ENCODE peak calls at places on chromosomes 13 and 19, in four cellular contexts. P is ovary, G is lower lobe of right lung, I is tibial nerve. Q is an unnamed sample. For H3K9me3 and H3K36me3, the result is how much of the 10 kb centered on the place peaks cover.

GRCh38 chr13:20624213-20624612 is 57.3 kb downstream of the IFT88 start:
- DNase-seq in P (no peak), G (no peak), I (no peak), Q (no peak)

GRCh38 chr19:44904426-44904994 is 1.1 kb upstream of the APOE start:
- DNase-seq in P (no peak), G (no peak), I (no peak), Q (no peak)

GRCh38 chr19:46639356-46640061 is 3.5 kb upstream of the GNG8 start:
- DNase-seq in P (peak), G (peak), I (no peak), Q (no peak)

GRCh38 chr19:35549174-35549788 is 3.9 kb downstream of the TMEM147 start:
- DNase-seq in P (peak), G (no peak), I (no peak), Q (no peak)

GRCh38 chr19:34282611-34283519 is 28.5 kb downstream of the GARRE1 start:
- DNase-seq in P (no peak), G (no peak), I (no peak), Q (no peak)

GRCh38 chr19:45523642-45524256 is 16.5 kb downstream of the VASP start:
- DNase-seq in P (peak), G (peak), I (no peak), Q (peak)

GRCh38 chr13:20769091-20769490 is 4.7 kb downstream of the EEF1AKMT1 start:
- DNase-seq in P (no peak), G (no peak), I (no peak), Q (no peak)

GRCh38 chr19:35994868-35995654 is at the start of gene SDHAF1:
- DNase-seq in P (peak), G (peak), I (peak), Q (no peak)

GRCh38 chr19:11560404-11560988 is 1.5 kb upstream of the ELOF1 start:
- DNase-seq in P (no peak), G (no peak), I (no peak), Q (no peak)

GRCh38 chr19:3263866-3264265 is 39.4 kb downstream of the CELF5 start:
- DNase-seq in P (no peak), G (no peak), I (no peak), Q (no peak)

GRCh38 chr13:46307554-46307953 is 79.5 kb downstream of the RUBCNL start:
- DNase-seq in P (no peak), G (no peak), I (no peak), Q (no peak)

GRCh38 chr13:106496072-106496997 is 39.1 kb downstream of the EFNB2 start:
- DNase-seq in P (no peak), G (no peak), I (no peak), Q (no peak)

GRCh38 chr13:82634946-82635345 is 1247.3 kb downstream of the SLITRK1 start:
- DNase-seq in P (no peak), G (no peak), I (no peak), Q (no peak)

GRCh38 chr13:30908416-30908980 is 2.4 kb downstream of the MEDAG start:
- DNase-seq in P (peak), G (no peak), I (no peak), Q (no peak)

GRCh38 chr13:110340812-110341444 is 33.8 kb downstream of the COL4A2 start:
- DNase-seq in P (peak), G (peak), I (peak), Q (no peak)

GRCh38 chr13:47250141-47250540 is 353.3 kb upstream of the HTR2A start:
- DNase-seq in P (no peak), G (no peak), I (no peak), Q (no peak)

GRCh38 chr19:43759515-43759914 is 4.8 kb upstream of the SMG9 start:
- DNase-seq in P (no peak), G (no peak), I (no peak), Q (no peak)

GRCh38 chr13:27830010-27830409 is 37.7 kb downstream of the GSX1 start:
- DNase-seq in P (peak), G (peak), I (no peak), Q (no peak)

GRCh38 chr13:31174018-31174417 is 12.3 kb upstream of the HSPH1 start:
- DNase-seq in P (no peak), G (no peak), I (no peak), Q (no peak)

GRCh38 chr19:19679176-19680073 is 10.8 kb downstream of the ZNF101 start:
- DNase-seq in P (no peak), G (no peak), I (no peak), Q (no peak)
- H3K9me3 ChIP-seq in P (under half), G (under half), I (under half), Q (under half)

GRCh38 chr13:51674276-51674675 is 90.0 kb downstream of the WDFY2 start:
- DNase-seq in P (no peak), G (peak), I (no peak), Q (peak)

GRCh38 chr13:51675877-51676276 is 91.6 kb downstream of the WDFY2 start:
- DNase-seq in P (no peak), G (no peak), I (no peak), Q (no peak)

GRCh38 chr13:51679616-51680015 is 95.4 kb downstream of the WDFY2 start:
- DNase-seq in P (no peak), G (no peak), I (no peak), Q (no peak)

GRCh38 chr13:51675385-51675784 is 91.1 kb downstream of the WDFY2 start:
- DNase-seq in P (no peak), G (no peak), I (no peak), Q (no peak)

DNA sequence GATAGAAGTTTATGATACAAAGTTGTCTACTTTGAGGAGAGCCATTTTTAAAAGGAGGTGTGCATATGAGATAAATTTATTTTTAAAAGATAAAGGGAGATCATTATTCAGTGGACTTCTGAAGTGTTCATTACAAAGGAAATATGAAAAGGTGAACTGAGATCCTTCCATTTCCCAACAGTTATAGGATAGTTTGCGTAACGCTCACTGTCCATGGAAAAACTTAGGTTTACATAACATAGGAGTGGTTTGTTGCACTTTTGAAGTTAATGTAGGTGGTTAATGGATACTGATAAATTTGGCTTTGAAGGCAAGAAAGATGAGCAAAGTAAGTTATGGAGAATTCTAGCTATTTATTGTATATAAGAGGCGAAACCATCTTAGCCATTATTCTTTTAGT is 92.5 kb downstream of the WDFY2 start:
- DNase-seq in P (no peak), G (no peak), I (no peak), Q (no peak)
- H3K27ac ChIP-seq in P (no peak), G (no peak), I (no peak), Q (no peak)

GRCh38 chr19:4449826-4450075 is 7.8 kb downstream of the UBXN6 start:
- DNase-seq in P (no peak), G (no peak), I (no peak), Q (no peak)
- H3K36me3 ChIP-seq in P (under half), G (half or more), I (under half), Q (under half)

DNA sequence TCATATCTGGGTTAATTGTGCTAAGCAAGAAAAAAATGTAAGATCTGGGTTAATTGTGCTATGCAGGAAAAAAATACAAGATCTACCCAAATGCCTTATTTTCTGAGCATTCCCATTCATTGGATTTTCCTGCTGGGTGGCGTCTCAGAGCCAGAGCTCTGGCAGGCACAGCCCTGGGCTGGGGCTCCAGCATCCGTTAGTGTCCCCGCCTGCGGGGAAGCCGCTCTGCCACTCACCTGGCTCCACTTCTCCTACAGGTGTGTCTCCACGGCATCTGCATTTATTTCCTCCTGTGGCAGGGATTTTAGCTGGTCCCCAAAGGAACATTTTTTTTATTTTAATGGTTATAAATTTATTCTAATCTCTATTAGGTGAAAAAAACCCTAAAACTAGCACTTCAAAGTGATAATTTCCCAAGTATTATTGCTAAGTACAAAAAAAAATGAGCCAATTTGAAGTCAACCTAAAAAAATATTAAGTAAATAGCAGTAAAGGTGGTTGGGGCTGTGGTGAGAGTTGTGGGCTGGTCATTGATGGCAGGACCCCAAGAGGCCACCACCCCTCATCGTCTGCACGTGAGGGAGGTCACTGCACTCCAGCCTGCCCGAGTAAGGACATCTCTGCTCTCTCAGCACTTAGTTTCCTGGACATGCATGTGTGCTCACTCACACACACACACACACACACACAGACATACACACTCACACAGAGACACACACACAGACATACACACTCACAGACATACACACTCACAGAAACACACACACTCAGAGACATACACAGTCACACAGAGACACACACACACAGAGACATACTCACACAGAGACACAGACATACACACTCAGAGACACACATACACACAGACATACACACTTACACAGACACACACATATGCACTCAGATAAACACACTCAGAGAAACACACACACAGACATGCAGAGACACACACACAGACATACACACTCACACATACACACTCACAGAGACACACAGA is 127.4 kb upstream of the SOX1 start:
- DNase-seq in P (no peak), G (no peak), I (no peak), Q (no peak)
- H3K9me3 ChIP-seq in P (under half), G (under half), I (under half), Q (under half)

GRCh38 chr19:13076787-13077186 is 25.9 kb downstream of the LYL1 start:
- DNase-seq in P (no peak), G (no peak), I (no peak), Q (no peak)

GRCh38 chr19:13079542-13079986 is 23.1 kb downstream of the LYL1 start:
- DNase-seq in P (peak), G (peak), I (no peak), Q (no peak)

GRCh38 chr19:13078897-13079541 is 23.6 kb downstream of the LYL1 start:
- DNase-seq in P (peak), G (no peak), I (no peak), Q (no peak)

GRCh38 chr19:13076320-13076719 is 26.3 kb downstream of the LYL1 start:
- DNase-seq in P (no peak), G (no peak), I (no peak), Q (no peak)

GRCh38 chr19:13077233-13077632 is 25.4 kb downstream of the LYL1 start:
- DNase-seq in P (no peak), G (no peak), I (no peak), Q (no peak)
- H3K27ac ChIP-seq in P (peak), G (no peak), I (no peak), Q (no peak)

GRCh38 chr19:18844806-18845329 is 13.1 kb downstream of the UPF1 start:
- DNase-seq in P (no peak), G (no peak), I (no peak), Q (no peak)
- H3K36me3 ChIP-seq in P (under half), G (under half), I (under half), Q (under half)

GRCh38 chr19:13376537-13376936 is 129.7 kb downstream of the CACNA1A start:
- DNase-seq in P (no peak), G (no peak), I (no peak), Q (no peak)
- H3K9me3 ChIP-seq in P (under half), G (under half), I (under half), Q (under half)

GRCh38 chr13:96636310-96636709 is 358.0 kb downstream of the OXGR1 start:
- DNase-seq in P (no peak), G (no peak), I (no peak), Q (no peak)
- H3K27ac ChIP-seq in P (no peak), G (no peak), I (no peak), Q (no peak)

DNA sequence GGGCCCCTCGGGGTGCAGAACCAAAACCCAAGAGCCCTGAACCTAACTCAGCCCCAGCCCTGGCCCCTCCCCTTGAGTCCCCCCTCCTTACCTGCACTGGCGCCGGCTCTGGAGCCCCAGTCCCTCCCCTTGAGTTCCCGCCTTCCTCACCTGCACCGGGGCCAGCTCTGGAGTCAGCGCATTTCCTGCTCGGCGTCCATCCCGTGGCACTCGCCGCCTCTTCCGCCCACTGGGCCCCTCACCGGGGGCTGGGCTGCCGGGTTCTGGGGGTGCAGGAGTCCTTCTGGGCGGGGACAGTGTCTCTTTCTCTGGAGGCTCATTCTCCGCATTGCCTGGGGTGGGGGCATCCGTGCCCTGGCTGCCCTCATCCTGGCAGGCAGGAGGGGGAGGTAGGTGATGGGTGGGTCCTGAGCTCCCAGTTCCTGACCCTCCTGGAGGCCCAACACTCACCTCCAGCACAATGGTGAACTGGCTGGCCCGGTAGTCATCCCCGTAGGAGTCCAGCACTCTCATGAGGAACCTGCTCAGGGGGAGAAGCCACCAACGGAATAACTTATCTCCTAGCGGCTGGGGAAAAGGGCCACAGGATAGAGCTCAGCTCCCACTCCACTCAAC is 5.3 kb downstream of the NDUFA3 start:
- DNase-seq in P (no peak), G (peak), I (no peak), Q (no peak)
- H3K36me3 ChIP-seq in P (under half), G (half or more), I (under half), Q (under half)

Q was measured in iPS DF 6.9.